ENCODE peak calls at places on chromosomes 11 and 22, in four cellular contexts. E is H1, P is K562, X is HepG2. S is an unnamed sample.

GRCh38 chr11:122175316-122175715 is 59.3 kb upstream of the BLID start:
- DNase-seq in X (no peak), E (no peak), P (no peak), S (no peak)

GRCh38 chr22:37032535-37033460 is 13.3 kb downstream of the MPST start:
- DNase-seq in E (no peak), P (no peak), X (peak; percentile 100), S (no peak)

GRCh38 chr11:118884613-118885274 is 1.1 kb downstream of the CXCR5 start:
- DNase-seq in P (no peak), E (no peak), X (no peak), S (no peak)

GRCh38 chr11:14618060-14618459 is 25.5 kb upstream of the PDE3B start:
- DNase-seq in X (peak; percentile 41), P (no peak), E (no peak), S (no peak)

GRCh38 chr22:30245985-30246901 is at the start of gene LIF:
- DNase-seq in P (peak; percentile 26), E (no peak), X (no peak), S (no peak)

GRCh38 chr22:37844904-37845334 is 785 bp upstream of the ANKRD54 start:
- DNase-seq in X (no peak), E (no peak), P (no peak), S (no peak)

GRCh38 chr11:100741866-100742625 is 55.0 kb downstream of the ARHGAP42 start:
- DNase-seq in P (no peak), E (no peak), X (no peak), S (no peak)

GRCh38 chr11:26331911-26332571 is at the start of gene ANO3:
- DNase-seq in E (peak; percentile 88), P (peak; percentile 57), X (peak; percentile 67), S (no peak)

GRCh38 chr11:7657306-7658025 is 15.8 kb downstream of the CYB5R2 start:
- DNase-seq in E (no peak), X (peak; percentile 67), P (peak; percentile 58), S (no peak)

GRCh38 chr11:130383363-130384168 is 44.8 kb downstream of the ADAMTS8 start:
- DNase-seq in X (peak; percentile 44), P (no peak), E (peak; percentile 33), S (no peak)

GRCh38 chr22:46105494-46106278 is 44.6 kb upstream of the PPARA start:
- DNase-seq in X (peak; percentile 87), P (no peak), E (no peak), S (no peak)

GRCh38 chr22:25368271-25368670 is 148.8 kb downstream of the CRYBB2 start:
- DNase-seq in X (no peak), E (no peak), P (no peak), S (no peak)

GRCh38 chr11:16703795-16704194 is 34.7 kb upstream of the C11orf58 start:
- DNase-seq in P (no peak), X (no peak), E (no peak), S (no peak)

GRCh38 chr11:13923716-13924650 is 38.5 kb upstream of the SPON1 start:
- DNase-seq in X (no peak), P (no peak), E (no peak), S (peak; percentile 2)

GRCh38 chr11:5369793-5370192 is 13.8 kb upstream of the OR51M1 start:
- DNase-seq in E (no peak), X (no peak), P (peak; percentile 42), S (no peak)

GRCh38 chr11:121722431-121723256 is 269.9 kb upstream of the SORL1-AS1 start:
- DNase-seq in P (no peak), E (peak; percentile 33), X (peak; percentile 87), S (no peak)

GRCh38 chr22:36902143-36902911 is 11.1 kb upstream of the CSF2RB start:
- DNase-seq in E (no peak), X (no peak), P (no peak), S (no peak)

GRCh38 chr11:96465537-96465936 is 75.7 kb downstream of the JRKL start:
- DNase-seq in X (no peak), P (no peak), E (no peak), S (no peak)

GRCh38 chr11:65899356-65900124 is 648 bp downstream of the FOSL1 start:
- DNase-seq in E (no peak), P (peak; percentile 91), X (peak; percentile 58), S (no peak)

GRCh38 chr22:35258144-35258988 is 1.1 kb downstream of the HMGXB4 start:
- DNase-seq in P (peak; percentile 11), X (no peak), E (no peak), S (no peak)

GRCh38 chr11:64850979-64851567 is 6.6 kb upstream of the CDC42BPG start:
- DNase-seq in X (no peak), P (no peak), E (no peak), S (peak; percentile 90)

GRCh38 chr11:58330861-58331260 is 28.0 kb downstream of the OR5B17 start:
- DNase-seq in E (no peak), X (no peak), P (no peak), S (no peak)

GRCh38 chr11:58334708-58335107 is 24.2 kb downstream of the OR5B17 start:
- DNase-seq in P (no peak), X (no peak), E (no peak), S (no peak)
- TF ChIP-seq BRCA1 in P (no peak), X (no peak), E (no peak), S (no peak)

GRCh38 chr11:2204361-2205213 is 33.0 kb upstream of the TH start:
- DNase-seq in E (no peak), X (peak; percentile 20), P (no peak), S (no peak)
- TF ChIP-seq BRCA1 in E (no peak), X (no peak), P (no peak), S (no peak)

DNA sequence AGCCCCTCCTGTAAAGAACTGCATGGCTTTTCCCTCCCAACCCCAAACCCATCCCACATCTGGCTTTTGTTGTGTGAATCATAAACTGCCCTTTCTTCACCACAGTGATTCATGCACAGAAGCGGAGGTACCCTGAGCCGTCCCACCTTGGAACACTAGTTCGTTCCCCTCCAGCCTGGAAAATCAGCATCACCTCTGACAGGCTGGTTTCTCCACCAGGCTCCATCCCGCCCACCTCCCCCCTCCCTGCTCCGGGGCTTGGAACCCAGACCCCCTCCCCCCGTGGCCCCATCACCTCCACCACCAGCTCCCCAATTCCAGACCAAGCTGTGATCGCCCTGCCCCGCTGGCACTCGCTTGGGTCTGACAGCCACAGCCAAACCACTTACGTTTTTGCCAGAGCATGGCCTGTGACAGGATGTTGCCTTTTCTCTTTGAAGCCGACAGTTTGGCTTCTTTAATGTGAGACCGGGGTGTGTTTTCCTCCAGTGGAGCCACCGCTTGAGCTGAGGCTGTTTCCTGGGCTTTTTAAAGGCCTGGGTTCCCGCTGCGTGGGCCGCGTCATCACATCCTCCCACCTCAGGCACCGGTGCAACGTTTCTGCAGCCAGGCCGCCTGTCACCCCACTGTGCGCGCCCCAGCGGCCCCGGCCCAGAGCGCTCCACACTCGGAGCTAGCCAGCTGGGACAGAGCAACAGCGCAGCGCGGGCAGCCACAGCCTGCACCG is at the start of gene POU2AF1:
- DNase-seq in X (no peak), P (no peak), E (no peak), S (peak; percentile 82)
- TF ChIP-seq BRCA1 in X (no peak), P (no peak), E (no peak), S (no peak)

DNA sequence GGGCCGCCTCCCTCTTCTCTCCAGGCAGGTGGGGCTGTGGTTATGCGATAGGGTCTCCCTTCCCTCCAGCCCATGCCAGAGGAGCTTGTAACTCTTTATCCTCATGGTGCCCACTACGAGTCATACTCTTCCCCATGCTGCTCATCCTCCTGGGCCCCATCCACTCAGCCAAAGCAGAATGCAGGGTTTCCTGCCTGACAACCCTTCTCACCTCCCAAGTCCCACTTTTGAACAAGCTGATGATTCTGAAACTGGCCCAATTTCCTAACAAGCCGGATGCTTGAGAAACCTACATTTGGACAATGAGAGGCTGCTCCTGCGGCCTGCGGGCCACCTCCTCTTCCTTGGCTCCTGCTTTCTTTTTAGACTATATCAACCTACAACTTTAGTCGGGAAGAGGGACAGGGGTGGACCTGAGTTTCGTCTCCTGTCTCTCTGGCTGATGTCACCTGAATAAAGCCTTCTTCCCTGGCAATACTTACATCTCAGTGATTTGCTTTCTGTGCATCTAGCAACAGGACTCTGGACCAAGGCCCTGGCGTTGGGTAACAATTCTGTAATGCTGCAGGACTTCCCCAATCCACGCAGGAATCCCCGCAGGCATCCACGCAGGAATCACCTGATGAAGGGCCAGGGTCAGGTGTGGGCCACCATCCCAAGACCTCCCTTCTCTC is 1.5 kb upstream of the NDUFS8 start:
- DNase-seq in X (no peak), P (no peak), E (no peak), S (no peak)
- TF ChIP-seq BRCA1 in X (no peak), P (no peak), E (no peak), S (no peak)

GRCh38 chr11:69479591-69480271 is 1.7 kb upstream of the LINC01488 start:
- DNase-seq in E (no peak), P (no peak), X (no peak), S (no peak)
- TF ChIP-seq BRCA1 in E (no peak), P (no peak), X (no peak), S (no peak)

GRCh38 chr11:2901196-2901796 is 15.7 kb upstream of the CDKN1C start:
- DNase-seq in E (no peak), X (no peak), P (no peak), S (no peak)

GRCh38 chr11:2899080-2899783 is 13.7 kb upstream of the CDKN1C start:
- DNase-seq in X (no peak), P (no peak), E (no peak), S (no peak)

GRCh38 chr11:2897048-2897447 is 11.5 kb upstream of the CDKN1C start:
- DNase-seq in P (no peak), X (no peak), E (no peak), S (no peak)

GRCh38 chr11:2896047-2896446 is 10.5 kb upstream of the CDKN1C start:
- DNase-seq in X (no peak), E (no peak), P (no peak), S (no peak)

GRCh38 chr11:2898366-2899079 is 12.9 kb upstream of the CDKN1C start:
- DNase-seq in P (peak; percentile 44), E (no peak), X (peak; percentile 17), S (no peak)
- TF ChIP-seq BRCA1 in P (no peak), E (no peak), X (no peak), S (no peak)

DNA sequence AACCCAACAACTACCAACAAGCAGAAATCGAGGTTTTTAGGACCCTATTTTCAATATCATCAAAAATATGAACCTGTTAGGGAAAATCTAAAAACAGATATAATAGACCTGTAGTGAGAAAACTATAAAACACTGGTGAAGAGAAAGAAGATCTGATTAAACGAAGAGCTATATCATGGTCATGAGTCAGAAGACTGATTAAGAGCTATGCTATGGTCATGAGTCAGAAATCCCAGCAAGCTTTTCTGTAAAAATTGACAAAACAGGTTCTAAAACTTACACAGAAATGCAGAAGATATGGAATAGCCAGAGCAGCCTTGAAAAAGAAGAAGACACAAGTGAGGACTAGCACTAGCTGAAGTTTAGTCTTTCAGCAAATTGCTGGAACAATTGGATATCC is 345.0 kb downstream of the TBC1D22A start:
- DNase-seq in P (no peak), X (no peak), E (no peak), S (no peak)
- TF ChIP-seq BRCA1 in P (no peak), X (no peak), E (no peak), S (no peak)

S was measured in GM12878.